ENCODE peak calls at places on chromosome 19, in six cellular contexts. B is CD8-positive, alpha-beta T cell; O is KBM-7; G is mucosa of descending colon; Y is effector CD8-positive, alpha-beta T cell; T is gastrocnemius medialis. Q is an unnamed sample.

GRCh38 chr19:31285744-31286143 is 63.5 kb downstream of the TSHZ3 start:
- DNase-seq in B (no peak), O (no peak), G (no peak), Y (no peak), T (no peak), Q (no peak)

GRCh38 chr19:10044390-10044789 is 31.1 kb downstream of the RDH8 start:
- DNase-seq in B (no peak), O (peak; percentile 27), G (no peak), Y (no peak), T (no peak), Q (no peak)

GRCh38 chr19:44741258-44741731 is 7.2 kb upstream of the BCL3 start:
- DNase-seq in B (no peak), O (no peak), G (peak; percentile 62), Y (no peak), T (peak; percentile 15), Q (no peak)

GRCh38 chr19:54096642-54097106 is 3.9 kb downstream of the OSCAR start:
- DNase-seq in B (peak; percentile 60), O (peak; percentile 65), G (no peak), Y (no peak), T (no peak), Q (peak; percentile 89)

GRCh38 chr19:5066768-5067167 is 97.9 kb downstream of the KDM4B start:
- DNase-seq in B (no peak), O (no peak), G (no peak), Y (no peak), T (no peak), Q (no peak)

GRCh38 chr19:55082023-55082851 is 6.6 kb downstream of the EPS8L1 start:
- DNase-seq in B (no peak), O (no peak), G (peak; percentile 61), Y (peak; percentile 17), T (no peak), Q (peak; percentile 95)

GRCh38 chr19:18203408-18203862 is 407 bp downstream of the RAB3A start:
- DNase-seq in B (no peak), O (no peak), G (peak; percentile 82), Y (peak; percentile 56), T (peak; percentile 31), Q (no peak)

GRCh38 chr19:55452381-55453325 is 8.8 kb downstream of the ISOC2 start:
- DNase-seq in B (no peak), O (peak; percentile 74), G (peak; percentile 71), Y (peak; percentile 20), T (peak; percentile 71), Q (peak; percentile 98)

GRCh38 chr19:38684862-38685665 is 37.6 kb downstream of the ACTN4 start:
- DNase-seq in B (no peak), O (no peak), G (no peak), Y (no peak), T (no peak), Q (peak; percentile 46)

GRCh38 chr19:36054733-36055686 is at the start of gene WDR62:
- DNase-seq in B (peak; percentile 95), O (no peak), G (peak; percentile 96), Y (peak; percentile 95), T (peak; percentile 90), Q (peak; percentile 99)

GRCh38 chr19:13861714-13862531 is 15.0 kb upstream of the NANOS3 start:
- DNase-seq in B (peak; percentile 95), O (peak; percentile 92), G (peak; percentile 97), Y (peak; percentile 81), T (peak; percentile 91), Q (peak; percentile 100)

GRCh38 chr19:51034704-51035103 is at the start of gene KLK12:
- DNase-seq in B (no peak), O (no peak), G (no peak), Y (no peak), T (no peak), Q (peak; percentile 43)

GRCh38 chr19:39599116-39599515 is 3.2 kb upstream of the LGALS13 start:
- DNase-seq in B (no peak), O (peak; percentile 20), G (no peak), Y (no peak), T (no peak), Q (no peak)

GRCh38 chr19:21751379-21751778 is 16.0 kb downstream of the ZNF100 start:
- DNase-seq in B (no peak), O (no peak), G (no peak), Y (no peak), T (no peak), Q (peak; percentile 83)

GRCh38 chr19:15107056-15108010 is at the start of gene SYDE1:
- DNase-seq in B (peak; percentile 57), O (no peak), G (no peak), Y (no peak), T (no peak), Q (peak; percentile 98)

GRCh38 chr19:56272448-56272847 is at the start of gene EDDM13:
- DNase-seq in B (no peak), O (no peak), G (no peak), Y (no peak), T (no peak), Q (peak; percentile 58)

GRCh38 chr19:16470911-16471811 is 609 bp downstream of the EPS15L1 start:
- DNase-seq in B (peak; percentile 51), O (no peak), G (no peak), Y (no peak), T (peak; percentile 67), Q (peak; percentile 93)

Q was measured in osteoblast.